ENCODE peak calls at places on chromosomes 2 and 18, in nine cellular contexts. One of them, this sample, is unnamed.

GRCh38 chr2:230701308-230701707 is 11.3 kb upstream of the CAB39 start:
- DNase-seq in GM20000: no peak
- DNase-seq in MM.1S: no peak
- DNase-seq in progenitor cell of endocrine pancreas: no peak
- DNase-seq in BE2C: no peak
- DNase-seq in GM13976: no peak
- DNase-seq in IMR-90: no peak
- DNase-seq in CD4-positive, alpha-beta T cell: no peak
- DNase-seq in AG04449: no peak
- DNase-seq in this sample: no peak

GRCh38 chr2:75053484-75054112 is 95.2 kb downstream of the POLE4 start:
- DNase-seq in GM20000: peak
- DNase-seq in MM.1S: peak
- DNase-seq in progenitor cell of endocrine pancreas: peak
- DNase-seq in BE2C: peak
- DNase-seq in GM13976: peak
- DNase-seq in IMR-90: peak
- DNase-seq in CD4-positive, alpha-beta T cell: no peak
- DNase-seq in AG04449: no peak
- DNase-seq in this sample: peak

GRCh38 chr2:70927138-70927537 is 8.6 kb upstream of the ATP6V1B1 start:
- DNase-seq in GM20000: no peak
- DNase-seq in MM.1S: no peak
- DNase-seq in progenitor cell of endocrine pancreas: no peak
- DNase-seq in BE2C: no peak
- DNase-seq in GM13976: no peak
- DNase-seq in IMR-90: no peak
- DNase-seq in CD4-positive, alpha-beta T cell: no peak
- DNase-seq in AG04449: no peak
- DNase-seq in this sample: no peak

GRCh38 chr2:13193900-13194299 is 477.2 kb downstream of the TRIB2 start:
- DNase-seq in GM20000: peak
- DNase-seq in MM.1S: peak
- DNase-seq in progenitor cell of endocrine pancreas: no peak
- DNase-seq in BE2C: peak
- DNase-seq in GM13976: peak
- DNase-seq in IMR-90: peak
- DNase-seq in CD4-positive, alpha-beta T cell: no peak
- DNase-seq in AG04449: no peak
- DNase-seq in this sample: peak

GRCh38 chr2:136104977-136105376 is 13.0 kb downstream of the CXCR4 start:
- DNase-seq in GM20000: no peak
- DNase-seq in MM.1S: no peak
- DNase-seq in progenitor cell of endocrine pancreas: no peak
- DNase-seq in BE2C: no peak
- DNase-seq in GM13976: no peak
- DNase-seq in IMR-90: no peak
- DNase-seq in CD4-positive, alpha-beta T cell: no peak
- DNase-seq in AG04449: no peak
- DNase-seq in this sample: no peak

GRCh38 chr2:217622664-217623063 is 380.1 kb downstream of the TNS1 start:
- DNase-seq in GM20000: no peak
- DNase-seq in MM.1S: no peak
- DNase-seq in progenitor cell of endocrine pancreas: no peak
- DNase-seq in BE2C: no peak
- DNase-seq in GM13976: no peak
- DNase-seq in IMR-90: peak
- DNase-seq in CD4-positive, alpha-beta T cell: no peak
- DNase-seq in AG04449: no peak
- DNase-seq in this sample: no peak

GRCh38 chr18:57441395-57441794 is 6.2 kb downstream of the ONECUT2 start:
- DNase-seq in GM20000: peak
- DNase-seq in MM.1S: no peak
- DNase-seq in progenitor cell of endocrine pancreas: peak
- DNase-seq in BE2C: no peak
- DNase-seq in GM13976: peak
- DNase-seq in IMR-90: peak
- DNase-seq in CD4-positive, alpha-beta T cell: no peak
- DNase-seq in AG04449: no peak
- DNase-seq in this sample: peak

GRCh38 chr18:3726241-3726951 is 276.4 kb downstream of the TGIF1 start:
- DNase-seq in GM20000: no peak
- DNase-seq in MM.1S: no peak
- DNase-seq in progenitor cell of endocrine pancreas: no peak
- DNase-seq in BE2C: no peak
- DNase-seq in GM13976: no peak
- DNase-seq in IMR-90: no peak
- DNase-seq in CD4-positive, alpha-beta T cell: no peak
- DNase-seq in AG04449: no peak
- DNase-seq in this sample: no peak

GRCh38 chr2:215358891-215359575 is 47.2 kb downstream of the ATIC start:
- DNase-seq in GM20000: no peak
- DNase-seq in MM.1S: no peak
- DNase-seq in progenitor cell of endocrine pancreas: no peak
- DNase-seq in BE2C: no peak
- DNase-seq in GM13976: no peak
- DNase-seq in IMR-90: peak
- DNase-seq in CD4-positive, alpha-beta T cell: no peak
- DNase-seq in AG04449: no peak
- DNase-seq in this sample: no peak

GRCh38 chr2:20065885-20066602 is 14.6 kb upstream of the LAPTM4A start:
- DNase-seq in GM20000: no peak
- DNase-seq in MM.1S: peak
- DNase-seq in progenitor cell of endocrine pancreas: no peak
- DNase-seq in BE2C: peak
- DNase-seq in GM13976: no peak
- DNase-seq in IMR-90: peak
- DNase-seq in CD4-positive, alpha-beta T cell: no peak
- DNase-seq in AG04449: no peak
- DNase-seq in this sample: no peak

GRCh38 chr2:54331095-54331835 is 75.2 kb upstream of the TSPYL6 start:
- DNase-seq in GM20000: peak
- DNase-seq in MM.1S: peak
- DNase-seq in progenitor cell of endocrine pancreas: no peak
- DNase-seq in BE2C: no peak
- DNase-seq in GM13976: peak
- DNase-seq in IMR-90: no peak
- DNase-seq in CD4-positive, alpha-beta T cell: no peak
- DNase-seq in AG04449: no peak
- DNase-seq in this sample: peak

GRCh38 chr2:193966590-193966989 is 1690.4 kb upstream of the SLC39A10 start:
- DNase-seq in GM20000: no peak
- DNase-seq in MM.1S: no peak
- DNase-seq in progenitor cell of endocrine pancreas: no peak
- DNase-seq in BE2C: no peak
- DNase-seq in GM13976: no peak
- DNase-seq in IMR-90: peak
- DNase-seq in CD4-positive, alpha-beta T cell: no peak
- DNase-seq in AG04449: peak
- DNase-seq in this sample: no peak

GRCh38 chr2:218406209-218406948 is 6.7 kb downstream of the CTDSP1 start:
- DNase-seq in GM20000: peak
- DNase-seq in MM.1S: peak
- DNase-seq in progenitor cell of endocrine pancreas: peak
- DNase-seq in BE2C: peak
- DNase-seq in GM13976: peak
- DNase-seq in IMR-90: peak
- DNase-seq in CD4-positive, alpha-beta T cell: peak
- DNase-seq in AG04449: peak
- DNase-seq in this sample: peak

GRCh38 chr2:12935226-12935625 is 218.5 kb downstream of the TRIB2 start:
- DNase-seq in GM20000: no peak
- DNase-seq in MM.1S: no peak
- DNase-seq in progenitor cell of endocrine pancreas: no peak
- DNase-seq in BE2C: no peak
- DNase-seq in GM13976: no peak
- DNase-seq in IMR-90: no peak
- DNase-seq in CD4-positive, alpha-beta T cell: no peak
- DNase-seq in AG04449: no peak
- DNase-seq in this sample: no peak

GRCh38 chr2:95074663-95075439 is 46.8 kb downstream of the MRPS5 start:
- DNase-seq in GM20000: no peak
- DNase-seq in MM.1S: no peak
- DNase-seq in progenitor cell of endocrine pancreas: no peak
- DNase-seq in BE2C: no peak
- DNase-seq in GM13976: peak
- DNase-seq in IMR-90: no peak
- DNase-seq in CD4-positive, alpha-beta T cell: peak
- DNase-seq in AG04449: no peak
- DNase-seq in this sample: no peak

GRCh38 chr2:106012591-106013347 is 181.3 kb downstream of the UXS1 start:
- DNase-seq in GM20000: no peak
- DNase-seq in MM.1S: no peak
- DNase-seq in progenitor cell of endocrine pancreas: no peak
- DNase-seq in BE2C: no peak
- DNase-seq in GM13976: no peak
- DNase-seq in IMR-90: no peak
- DNase-seq in CD4-positive, alpha-beta T cell: no peak
- DNase-seq in AG04449: no peak
- DNase-seq in this sample: no peak

GRCh38 chr18:12750076-12750707 is 47.4 kb downstream of the PSMG2 start:
- DNase-seq in GM20000: no peak
- DNase-seq in MM.1S: peak
- DNase-seq in progenitor cell of endocrine pancreas: no peak
- DNase-seq in BE2C: no peak
- DNase-seq in GM13976: peak
- DNase-seq in IMR-90: no peak
- DNase-seq in CD4-positive, alpha-beta T cell: no peak
- DNase-seq in AG04449: no peak
- DNase-seq in this sample: peak

GRCh38 chr2:54466880-54467279 is 10.8 kb downstream of the SPTBN1 start:
- DNase-seq in GM20000: no peak
- DNase-seq in MM.1S: no peak
- DNase-seq in progenitor cell of endocrine pancreas: no peak
- DNase-seq in BE2C: no peak
- DNase-seq in GM13976: no peak
- DNase-seq in IMR-90: no peak
- DNase-seq in CD4-positive, alpha-beta T cell: no peak
- DNase-seq in AG04449: no peak
- DNase-seq in this sample: no peak

DNA sequence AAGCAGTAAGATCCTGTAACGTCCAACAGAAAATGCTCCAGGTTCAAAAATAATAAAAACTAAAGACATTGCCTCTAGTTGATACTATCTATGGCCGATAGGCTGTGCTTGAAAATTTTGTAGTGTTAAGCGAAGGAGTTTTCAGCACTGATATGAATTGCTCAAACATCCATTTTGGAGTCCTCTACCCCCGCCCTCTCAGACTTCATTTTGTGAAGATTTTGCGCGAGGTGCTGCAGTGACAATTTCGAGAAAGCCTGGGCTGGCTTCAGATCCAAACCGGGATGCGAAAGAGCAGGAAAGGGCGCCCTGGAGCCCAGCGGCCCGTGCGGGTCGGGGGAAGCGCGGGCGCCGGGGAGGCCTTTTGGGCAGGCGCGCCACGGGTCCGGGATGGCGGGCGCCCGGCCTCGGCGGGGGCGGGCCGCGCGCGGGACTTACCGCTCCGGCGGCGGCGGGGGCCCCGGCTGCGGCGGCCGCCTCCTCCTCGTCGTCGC is 1.8 kb downstream of the SP3 start:
- DNase-seq in GM20000: peak
- DNase-seq in MM.1S: peak
- DNase-seq in progenitor cell of endocrine pancreas: no peak
- DNase-seq in BE2C: no peak
- DNase-seq in GM13976: peak
- DNase-seq in IMR-90: peak
- DNase-seq in CD4-positive, alpha-beta T cell: peak
- DNase-seq in AG04449: no peak
- DNase-seq in this sample: peak
- TF ChIP-seq CTCF in GM20000: no peak
- TF ChIP-seq CTCF in MM.1S: peak
- TF ChIP-seq CTCF in progenitor cell of endocrine pancreas: peak
- TF ChIP-seq CTCF in BE2C: peak
- TF ChIP-seq CTCF in GM13976: no peak
- TF ChIP-seq CTCF in IMR-90: peak
- TF ChIP-seq CTCF in CD4-positive, alpha-beta T cell: peak
- TF ChIP-seq CTCF in AG04449: peak
- TF ChIP-seq CTCF in this sample: no peak

GRCh38 chr2:176297737-176298136 is 28.5 kb downstream of the MTX2 start:
- DNase-seq in GM20000: no peak
- DNase-seq in MM.1S: no peak
- DNase-seq in progenitor cell of endocrine pancreas: no peak
- DNase-seq in BE2C: no peak
- DNase-seq in GM13976: no peak
- DNase-seq in IMR-90: no peak
- DNase-seq in CD4-positive, alpha-beta T cell: no peak
- DNase-seq in AG04449: no peak
- DNase-seq in this sample: no peak
- TF ChIP-seq CTCF in GM20000: no peak
- TF ChIP-seq CTCF in MM.1S: no peak
- TF ChIP-seq CTCF in progenitor cell of endocrine pancreas: no peak
- TF ChIP-seq CTCF in BE2C: no peak
- TF ChIP-seq CTCF in GM13976: no peak
- TF ChIP-seq CTCF in IMR-90: no peak
- TF ChIP-seq CTCF in CD4-positive, alpha-beta T cell: no peak
- TF ChIP-seq CTCF in AG04449: no peak
- TF ChIP-seq CTCF in this sample: no peak

DNA sequence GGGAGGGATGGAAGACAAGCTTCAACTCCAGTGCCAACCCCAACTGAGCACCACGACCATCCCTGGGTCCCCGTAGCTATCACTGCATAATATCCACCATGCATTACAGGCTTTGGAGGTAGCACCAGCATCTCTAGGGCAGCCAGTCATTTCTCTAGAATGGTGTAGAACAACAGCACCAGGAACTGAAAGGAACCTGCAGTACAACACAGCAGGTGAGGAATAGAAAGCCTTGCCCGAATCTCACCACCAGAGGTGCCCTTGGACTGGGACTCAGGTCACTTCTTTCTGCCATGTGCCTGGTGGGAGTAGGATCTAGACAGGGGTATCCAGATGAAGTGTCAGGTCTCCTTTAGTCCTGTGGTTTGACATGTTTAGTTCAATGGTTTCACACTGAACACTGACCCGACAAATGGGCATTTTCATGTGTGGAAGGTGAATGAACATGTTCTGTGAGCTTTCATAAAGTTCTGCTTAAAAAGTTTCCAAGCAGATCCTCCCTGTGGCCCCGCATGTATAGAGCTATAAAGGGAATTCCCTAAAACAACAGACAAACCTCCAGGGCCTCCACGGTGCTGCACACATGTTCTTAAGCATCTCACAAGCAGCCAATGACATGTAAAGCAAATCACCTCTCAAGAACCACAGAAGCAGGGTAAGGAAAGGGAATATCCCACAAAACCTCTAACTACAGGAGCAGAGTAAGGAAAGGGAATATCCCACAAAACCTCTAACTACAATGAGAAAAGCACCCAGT is 208.3 kb downstream of the AFF3 start:
- DNase-seq in GM20000: no peak
- DNase-seq in MM.1S: no peak
- DNase-seq in progenitor cell of endocrine pancreas: no peak
- DNase-seq in BE2C: no peak
- DNase-seq in GM13976: no peak
- DNase-seq in IMR-90: no peak
- DNase-seq in CD4-positive, alpha-beta T cell: no peak
- DNase-seq in AG04449: no peak
- DNase-seq in this sample: no peak
- TF ChIP-seq CTCF in GM20000: no peak
- TF ChIP-seq CTCF in MM.1S: no peak
- TF ChIP-seq CTCF in progenitor cell of endocrine pancreas: no peak
- TF ChIP-seq CTCF in BE2C: no peak
- TF ChIP-seq CTCF in GM13976: no peak
- TF ChIP-seq CTCF in IMR-90: no peak
- TF ChIP-seq CTCF in CD4-positive, alpha-beta T cell: no peak
- TF ChIP-seq CTCF in AG04449: no peak
- TF ChIP-seq CTCF in this sample: no peak

GRCh38 chr2:203394519-203395227 is 66.5 kb downstream of the ABI2 start:
- DNase-seq in GM20000: no peak
- DNase-seq in MM.1S: no peak
- DNase-seq in progenitor cell of endocrine pancreas: no peak
- DNase-seq in BE2C: peak
- DNase-seq in GM13976: no peak
- DNase-seq in IMR-90: no peak
- DNase-seq in CD4-positive, alpha-beta T cell: no peak
- DNase-seq in AG04449: no peak
- DNase-seq in this sample: no peak
- TF ChIP-seq CTCF in GM20000: no peak
- TF ChIP-seq CTCF in MM.1S: no peak
- TF ChIP-seq CTCF in progenitor cell of endocrine pancreas: peak
- TF ChIP-seq CTCF in BE2C: peak
- TF ChIP-seq CTCF in GM13976: no peak
- TF ChIP-seq CTCF in IMR-90: no peak
- TF ChIP-seq CTCF in CD4-positive, alpha-beta T cell: no peak
- TF ChIP-seq CTCF in AG04449: no peak
- TF ChIP-seq CTCF in this sample: no peak